ENCODE peak calls at places on chromosomes 2 and 18, in five cellular contexts. R is K562, U is sigmoid colon, A is heart left ventricle, E is body of pancreas. O is an unnamed sample.

GRCh38 chr2:236747925-236748324 is 178.3 kb downstream of the ACKR3 start:
- DNase-seq in R (no peak), U (no peak), A (no peak), E (no peak), O (no peak)

GRCh38 chr2:74051504-74051903 is 66.8 kb downstream of the TET3 start:
- DNase-seq in R (no peak), U (no peak), A (no peak), E (no peak), O (no peak)

GRCh38 chr18:21363411-21363810 is 121.4 kb downstream of the GREB1L start:
- DNase-seq in R (no peak), U (no peak), A (no peak), E (no peak), O (no peak)

GRCh38 chr2:8676915-8677645 is 4.8 kb upstream of the ID2 start:
- DNase-seq in R (no peak), U (no peak), A (no peak), E (no peak), O (no peak)

GRCh38 chr18:64840911-64841701 is 692.2 kb upstream of the LINC00305 start:
- DNase-seq in R (no peak), U (no peak), A (no peak), E (no peak), O (no peak)

GRCh38 chr2:230410861-230411464 is 5.0 kb upstream of the SP100 start:
- DNase-seq in R (no peak), U (no peak), A (peak; percentile 17), E (no peak), O (no peak)

GRCh38 chr2:43086451-43087221 is 139.8 kb downstream of the ZFP36L2 start:
- DNase-seq in R (no peak), U (peak; percentile 94), A (peak; percentile 84), E (no peak), O (peak; percentile 94)

GRCh38 chr2:240888130-240888889 is 7.6 kb downstream of the MAB21L4 start:
- DNase-seq in R (no peak), U (no peak), A (peak; percentile 10), E (no peak), O (no peak)

GRCh38 chr18:80193701-80194100 is 53.6 kb downstream of the PARD6G start:
- DNase-seq in R (no peak), U (no peak), A (no peak), E (no peak), O (no peak)

GRCh38 chr18:9017900-9018217 is 84.6 kb upstream of the NDUFV2 start:
- DNase-seq in R (no peak), U (no peak), A (no peak), E (no peak), O (peak; percentile 11)

GRCh38 chr2:97699765-97700444 is 13.5 kb upstream of the ZAP70 start:
- DNase-seq in R (peak; percentile 70), U (no peak), A (peak; percentile 56), E (peak; percentile 59), O (peak; percentile 40)

GRCh38 chr2:47235127-47235526 is 80.0 kb upstream of the STPG4 start:
- DNase-seq in R (peak; percentile 57), U (no peak), A (no peak), E (no peak), O (no peak)

GRCh38 chr2:237278593-237278992 is 135.4 kb downstream of the COL6A3 start:
- DNase-seq in R (no peak), U (peak; percentile 92), A (peak; percentile 77), E (no peak), O (no peak)

GRCh38 chr2:157877761-157878400 is 1.8 kb upstream of the ACVR1 start:
- DNase-seq in R (no peak), U (no peak), A (no peak), E (no peak), O (no peak)

GRCh38 chr2:157874997-157875719 is 972 bp downstream of the ACVR1 start:
- DNase-seq in R (peak; percentile 45), U (peak; percentile 71), A (peak; percentile 68), E (peak; percentile 32), O (peak; percentile 30)

GRCh38 chr2:157876771-157877108 is 610 bp upstream of the ACVR1 start:
- DNase-seq in R (no peak), U (no peak), A (no peak), E (no peak), O (no peak)

GRCh38 chr2:157875720-157876065 is 437 bp downstream of the ACVR1 start:
- DNase-seq in R (peak; percentile 79), U (peak; percentile 75), A (no peak), E (peak; percentile 65), O (no peak)

GRCh38 chr2:157876066-157876770 is at the start of gene ACVR1:
- DNase-seq in R (peak; percentile 93), U (peak; percentile 98), A (peak; percentile 97), E (peak; percentile 95), O (peak; percentile 90)
- TF ChIP-seq POLR2A in R (peak; percentile 80), U (no peak), A (no peak), E (peak; percentile 83), O (peak; percentile 33)

DNA sequence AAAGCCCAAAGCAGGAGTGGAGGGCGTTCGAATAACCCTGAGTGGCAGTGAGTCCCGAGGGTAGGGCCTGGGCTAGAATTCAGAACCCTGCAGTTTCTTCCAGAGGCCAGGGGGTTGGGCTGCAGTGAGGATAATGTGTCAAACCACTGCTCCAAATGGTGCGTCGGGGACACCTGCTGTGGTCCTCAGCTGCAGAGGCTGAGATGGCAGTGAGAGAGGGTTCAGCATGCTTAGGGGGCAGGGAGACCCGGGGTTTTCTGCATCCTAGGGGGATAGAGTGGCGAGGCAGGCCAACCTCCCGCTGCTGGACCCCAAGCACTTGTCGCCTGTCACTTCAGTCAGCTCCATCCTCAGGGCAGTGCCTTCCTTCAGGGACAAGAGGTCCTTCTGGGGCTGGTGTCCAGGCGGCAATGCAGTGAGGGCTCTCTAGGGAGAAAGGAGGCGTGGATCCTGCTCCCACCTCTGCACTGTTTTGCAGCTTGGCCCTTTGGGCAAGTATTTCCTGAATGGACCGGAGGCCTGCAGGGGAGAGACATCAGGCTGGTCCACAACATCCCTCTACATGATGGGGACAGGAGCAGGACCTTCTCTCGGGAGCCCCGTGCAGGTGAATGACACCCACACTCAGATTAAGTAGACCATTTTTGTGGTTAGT is 8.4 kb upstream of the NTSR2 start:
- DNase-seq in R (no peak), U (peak; percentile 33), A (no peak), E (no peak), O (no peak)
- TF ChIP-seq POLR2A in R (no peak), U (no peak), A (no peak), E (no peak), O (no peak)

GRCh38 chr2:26274058-26274613 is 29.4 kb downstream of the HADHB start:
- DNase-seq in R (no peak), U (peak; percentile 89), A (peak; percentile 46), E (peak; percentile 88), O (no peak)
- TF ChIP-seq POLR2A in R (no peak), U (no peak), A (no peak), E (peak; percentile 50), O (no peak)

GRCh38 chr2:60553496-60553991 is at the start of gene BCL11A:
- DNase-seq in R (no peak), U (peak; percentile 90), A (peak; percentile 78), E (peak; percentile 74), O (peak; percentile 24)
- TF ChIP-seq POLR2A in R (no peak), U (peak; percentile 17), A (no peak), E (peak; percentile 70), O (no peak)

GRCh38 chr2:25588576-25588975 is 84.8 kb downstream of the DTNB start:
- DNase-seq in R (no peak), U (no peak), A (no peak), E (no peak), O (no peak)

GRCh38 chr2:25585189-25585588 is 88.2 kb downstream of the DTNB start:
- DNase-seq in R (no peak), U (no peak), A (no peak), E (no peak), O (no peak)

GRCh38 chr2:25587361-25587760 is 86.0 kb downstream of the DTNB start:
- DNase-seq in R (no peak), U (no peak), A (no peak), E (no peak), O (peak; percentile 10)

GRCh38 chr2:25589676-25590205 is 83.6 kb downstream of the DTNB start:
- DNase-seq in R (no peak), U (no peak), A (no peak), E (no peak), O (no peak)

DNA sequence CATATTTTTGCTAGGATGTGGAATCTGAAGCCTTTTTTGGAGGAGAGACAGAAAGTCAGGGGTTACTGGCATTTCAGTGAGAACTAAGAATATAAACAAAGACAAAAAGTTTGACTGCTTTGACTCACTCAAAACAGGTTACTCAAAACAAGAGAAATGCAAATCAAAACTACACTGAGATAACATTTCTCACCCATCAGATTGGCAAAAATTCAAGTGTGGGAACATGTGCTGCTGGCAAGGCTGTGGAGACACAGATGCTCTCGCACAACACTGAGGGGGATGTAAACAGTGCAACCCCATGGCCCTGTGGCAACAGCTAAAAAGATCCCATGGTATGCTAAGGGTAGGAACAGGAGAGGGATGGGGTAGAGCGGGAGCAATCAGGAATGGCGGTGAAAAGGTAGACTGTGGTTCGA is 86.6 kb downstream of the DTNB start:
- DNase-seq in R (no peak), U (no peak), A (no peak), E (no peak), O (no peak)
- TF ChIP-seq POLR2A in R (no peak), U (no peak), A (no peak), E (no peak), O (no peak)

DNA sequence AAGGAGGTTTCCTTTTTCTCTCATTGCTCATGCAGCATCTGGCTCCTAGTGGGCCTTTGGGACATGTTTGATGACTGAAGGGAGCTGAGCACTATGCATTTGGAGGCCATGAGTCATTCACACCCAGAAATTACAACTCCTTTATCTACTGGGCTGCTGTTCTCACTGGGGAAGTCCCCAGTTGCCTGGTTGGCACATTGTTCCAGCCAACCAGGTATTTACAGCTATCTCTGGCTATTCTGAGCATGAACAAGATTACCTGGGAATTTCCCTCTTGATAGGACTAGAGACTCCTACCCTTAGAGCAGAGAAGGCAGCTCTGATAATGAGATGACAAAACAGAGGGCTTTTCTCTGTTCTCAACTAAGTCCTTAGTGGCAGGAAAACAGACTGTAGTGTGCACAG is 206.5 kb downstream of the SETBP1 start:
- DNase-seq in R (no peak), U (no peak), A (no peak), E (peak; percentile 65), O (no peak)
- TF ChIP-seq POLR2A in R (no peak), U (no peak), A (no peak), E (no peak), O (no peak)

GRCh38 chr18:54224379-54225014 is at the start of gene MBD2:
- DNase-seq in R (peak; percentile 86), U (peak; percentile 97), A (peak; percentile 97), E (peak; percentile 96), O (peak; percentile 51)
- TF ChIP-seq POLR2A in R (no peak), U (no peak), A (no peak), E (peak; percentile 72), O (peak; percentile 53)